ENCODE peak calls at places on chromosome 1, in seven cellular contexts. K, X, I, C, J, P and R are unnamed samples.

GRCh38 chr1:111894497-111894896 is 95.0 kb downstream of the KCND3 start:
- DNase-seq in J (no peak), P (no peak), K (no peak), C (no peak), I (no peak), X (no peak), R (no peak)

GRCh38 chr1:42420911-42421585 is 34.8 kb downstream of the ZMYND12 start:
- DNase-seq in K (no peak), I (peak; percentile 56), C (peak; percentile 82), X (peak; percentile 34), P (no peak), J (no peak), R (peak; percentile 74)

GRCh38 chr1:155079487-155080249 is 1.0 kb downstream of the EFNA3 start:
- DNase-seq in K (no peak), X (no peak), I (no peak), C (no peak), P (no peak), J (no peak), R (no peak)

GRCh38 chr1:1359668-1360468 is 1.5 kb upstream of the MXRA8 start:
- DNase-seq in C (peak; percentile 89), P (no peak), I (no peak), X (no peak), K (no peak), J (no peak), R (no peak)

GRCh38 chr1:91877574-91878208 is 8.3 kb downstream of the TGFBR3 start:
- DNase-seq in I (no peak), K (no peak), P (no peak), C (no peak), X (no peak), J (no peak), R (no peak)

GRCh38 chr1:7538849-7539771 is 232.0 kb upstream of the VAMP3 start:
- DNase-seq in P (no peak), J (no peak), C (peak; percentile 21), K (no peak), I (no peak), X (no peak), R (no peak)

GRCh38 chr1:95139039-95139438 is 21.9 kb downstream of the TLCD4 start:
- DNase-seq in C (no peak), P (no peak), K (no peak), J (no peak), X (no peak), I (no peak), R (no peak)

GRCh38 chr1:48556161-48556850 is 84.3 kb upstream of the SPATA6 start:
- DNase-seq in C (no peak), K (no peak), P (no peak), X (no peak), I (no peak), J (no peak), R (no peak)

GRCh38 chr1:26275580-26276431 is 4.1 kb upstream of the SH3BGRL3 start:
- DNase-seq in X (peak; percentile 30), J (peak; percentile 87), C (peak; percentile 98), P (peak; percentile 72), K (peak; percentile 85), I (peak; percentile 97), R (peak; percentile 93)

GRCh38 chr1:228913649-228914048 is 178.4 kb downstream of the RHOU start:
- DNase-seq in P (no peak), K (no peak), C (no peak), X (no peak), I (no peak), J (no peak), R (no peak)

GRCh38 chr1:235670157-235670776 is 20.7 kb upstream of the GNG4 start:
- DNase-seq in K (no peak), X (no peak), P (no peak), I (no peak), J (no peak), C (no peak), R (no peak)

GRCh38 chr1:166489670-166490436 is 323.1 kb upstream of the FAM78B start:
- DNase-seq in X (no peak), K (no peak), I (peak; percentile 85), C (peak; percentile 38), P (peak; percentile 33), J (peak; percentile 10), R (peak; percentile 3)

GRCh38 chr1:169107673-169108160 is 1.2 kb downstream of the ATP1B1 start:
- DNase-seq in J (no peak), I (peak; percentile 90), C (peak; percentile 57), X (peak; percentile 32), K (no peak), P (no peak), R (peak; percentile 58)

GRCh38 chr1:109247401-109248365 is 1.7 kb upstream of the CELSR2 start:
- DNase-seq in C (no peak), P (no peak), J (no peak), K (no peak), I (no peak), X (no peak), R (no peak)

GRCh38 chr1:206770531-206771352 is at the start of gene IL19:
- DNase-seq in C (peak; percentile 60), P (no peak), I (peak; percentile 52), K (no peak), J (no peak), X (no peak), R (peak; percentile 77)

GRCh38 chr1:35715568-35716002 is 3.1 kb downstream of the C1orf216 start:
- DNase-seq in C (peak; percentile 75), I (peak; percentile 72), J (peak; percentile 69), P (peak; percentile 37), K (peak; percentile 75), X (peak; percentile 27), R (peak; percentile 79)

GRCh38 chr1:84525738-84526137 is 19.4 kb upstream of the GNG5 start:
- DNase-seq in P (no peak), I (no peak), X (no peak), C (no peak), K (no peak), J (no peak), R (no peak)